ENCODE peak calls at places on chromosomes 5 and 9, in five cellular contexts. One of them, this sample, is unnamed.
A peak's percentile ranks its signal among the peaks of the same experiment; 100 is the strongest.

GRCh38 chr5:71982717-71983395 is 124.4 kb upstream of the MAP1B start:
- DNase-seq in DMS 273 treated with DMSO at 0.1 percent for 48 hours: no peak
- DNase-seq in GM23338: no peak
- DNase-seq in CD8-positive, alpha-beta T cell: no peak
- DNase-seq in amygdala: no peak
- DNase-seq in this sample: no peak

GRCh38 chr9:77846957-77847574 is 184.5 kb downstream of the GNAQ start:
- DNase-seq in amygdala: no peak
- DNase-seq in GM23338: no peak
- DNase-seq in DMS 273 treated with DMSO at 0.1 percent for 48 hours: no peak
- DNase-seq in CD8-positive, alpha-beta T cell: no peak
- DNase-seq in this sample: no peak

GRCh38 chr9:136576269-136576626 is 30.4 kb upstream of the NOTCH1 start:
- DNase-seq in CD8-positive, alpha-beta T cell: no peak
- DNase-seq in DMS 273 treated with DMSO at 0.1 percent for 48 hours: no peak
- DNase-seq in GM23338: no peak
- DNase-seq in amygdala: no peak
- DNase-seq in this sample: no peak

GRCh38 chr5:110477923-110478322 is 248.5 kb downstream of the TMEM232 start:
- DNase-seq in amygdala: no peak
- DNase-seq in DMS 273 treated with DMSO at 0.1 percent for 48 hours: no peak
- DNase-seq in GM23338: no peak
- DNase-seq in CD8-positive, alpha-beta T cell: no peak
- DNase-seq in this sample: no peak

GRCh38 chr5:57174128-57174849 is 430 bp downstream of the GPBP1 start:
- DNase-seq in CD8-positive, alpha-beta T cell: peak; percentile 17
- DNase-seq in GM23338: peak; percentile 62
- DNase-seq in amygdala: no peak
- DNase-seq in DMS 273 treated with DMSO at 0.1 percent for 48 hours: no peak
- DNase-seq in this sample: no peak

GRCh38 chr9:85310531-85311070 is 431.2 kb downstream of the AGTPBP1 start:
- DNase-seq in CD8-positive, alpha-beta T cell: no peak
- DNase-seq in amygdala: no peak
- DNase-seq in DMS 273 treated with DMSO at 0.1 percent for 48 hours: no peak
- DNase-seq in GM23338: no peak
- DNase-seq in this sample: no peak

GRCh38 chr5:136819526-136820302 is 454.4 kb upstream of the TRPC7 start:
- DNase-seq in amygdala: no peak
- DNase-seq in DMS 273 treated with DMSO at 0.1 percent for 48 hours: no peak
- DNase-seq in CD8-positive, alpha-beta T cell: no peak
- DNase-seq in GM23338: peak; percentile 8
- DNase-seq in this sample: no peak

GRCh38 chr9:32823101-32823500 is 39.8 kb downstream of the TMEM215 start:
- DNase-seq in DMS 273 treated with DMSO at 0.1 percent for 48 hours: no peak
- DNase-seq in CD8-positive, alpha-beta T cell: no peak
- DNase-seq in amygdala: no peak
- DNase-seq in GM23338: no peak
- DNase-seq in this sample: no peak

GRCh38 chr9:35907732-35908483 is 1.4 kb upstream of the SPAAR start:
- DNase-seq in amygdala: no peak
- DNase-seq in GM23338: peak; percentile 67
- DNase-seq in CD8-positive, alpha-beta T cell: no peak
- DNase-seq in DMS 273 treated with DMSO at 0.1 percent for 48 hours: peak; percentile 46
- DNase-seq in this sample: no peak

GRCh38 chr5:18876565-18876964 is 1111.4 kb downstream of the CDH18 start:
- DNase-seq in GM23338: no peak
- DNase-seq in DMS 273 treated with DMSO at 0.1 percent for 48 hours: no peak
- DNase-seq in CD8-positive, alpha-beta T cell: no peak
- DNase-seq in amygdala: no peak
- DNase-seq in this sample: no peak

GRCh38 chr5:34976347-34976746 is 47.0 kb downstream of the DNAJC21 start:
- DNase-seq in CD8-positive, alpha-beta T cell: no peak
- DNase-seq in GM23338: peak; percentile 25
- DNase-seq in amygdala: no peak
- DNase-seq in DMS 273 treated with DMSO at 0.1 percent for 48 hours: no peak
- DNase-seq in this sample: no peak

GRCh38 chr9:23258569-23258968 is 567.5 kb downstream of the ELAVL2 start:
- DNase-seq in amygdala: no peak
- DNase-seq in CD8-positive, alpha-beta T cell: no peak
- DNase-seq in DMS 273 treated with DMSO at 0.1 percent for 48 hours: no peak
- DNase-seq in GM23338: no peak
- DNase-seq in this sample: no peak

GRCh38 chr9:131885144-131885609 is 145.3 kb upstream of the RAPGEF1 start:
- DNase-seq in amygdala: no peak
- DNase-seq in CD8-positive, alpha-beta T cell: no peak
- DNase-seq in GM23338: no peak
- DNase-seq in DMS 273 treated with DMSO at 0.1 percent for 48 hours: no peak
- DNase-seq in this sample: no peak

GRCh38 chr5:30959238-30959637 is 234.2 kb upstream of the CDH6 start:
- DNase-seq in CD8-positive, alpha-beta T cell: no peak
- DNase-seq in DMS 273 treated with DMSO at 0.1 percent for 48 hours: no peak
- DNase-seq in amygdala: no peak
- DNase-seq in GM23338: no peak
- DNase-seq in this sample: no peak

GRCh38 chr9:33159058-33159759 is 7.9 kb downstream of the B4GALT1 start:
- DNase-seq in CD8-positive, alpha-beta T cell: no peak
- DNase-seq in amygdala: no peak
- DNase-seq in DMS 273 treated with DMSO at 0.1 percent for 48 hours: no peak
- DNase-seq in GM23338: no peak
- DNase-seq in this sample: peak; percentile 55

GRCh38 chr5:107383414-107383813 is 287.3 kb downstream of the EFNA5 start:
- DNase-seq in DMS 273 treated with DMSO at 0.1 percent for 48 hours: no peak
- DNase-seq in amygdala: no peak
- DNase-seq in GM23338: no peak
- DNase-seq in CD8-positive, alpha-beta T cell: no peak
- DNase-seq in this sample: no peak

GRCh38 chr9:98811051-98811650 is 3.7 kb downstream of the GALNT12 start:
- DNase-seq in amygdala: no peak
- DNase-seq in DMS 273 treated with DMSO at 0.1 percent for 48 hours: no peak
- DNase-seq in CD8-positive, alpha-beta T cell: no peak
- DNase-seq in GM23338: no peak
- DNase-seq in this sample: no peak

GRCh38 chr9:105254226-105254625 is 9.8 kb downstream of the SLC44A1 start:
- DNase-seq in DMS 273 treated with DMSO at 0.1 percent for 48 hours: no peak
- DNase-seq in CD8-positive, alpha-beta T cell: no peak
- DNase-seq in amygdala: no peak
- DNase-seq in GM23338: peak; percentile 36
- DNase-seq in this sample: no peak

GRCh38 chr9:120729796-120730195 is 15.5 kb upstream of the MEGF9 start:
- DNase-seq in DMS 273 treated with DMSO at 0.1 percent for 48 hours: no peak
- DNase-seq in GM23338: peak; percentile 76
- DNase-seq in CD8-positive, alpha-beta T cell: no peak
- DNase-seq in amygdala: no peak
- DNase-seq in this sample: no peak

GRCh38 chr5:179184521-179185050 is 124.4 kb downstream of the ZNF354C start:
- DNase-seq in amygdala: no peak
- DNase-seq in GM23338: no peak
- DNase-seq in CD8-positive, alpha-beta T cell: no peak
- DNase-seq in DMS 273 treated with DMSO at 0.1 percent for 48 hours: no peak
- DNase-seq in this sample: no peak

GRCh38 chr5:74412064-74412463 is 228.5 kb downstream of the ENC1 start:
- DNase-seq in amygdala: no peak
- DNase-seq in DMS 273 treated with DMSO at 0.1 percent for 48 hours: peak; percentile 68
- DNase-seq in GM23338: peak; percentile 60
- DNase-seq in CD8-positive, alpha-beta T cell: no peak
- DNase-seq in this sample: no peak

GRCh38 chr9:83473488-83473971 is 64.7 kb downstream of the FRMD3 start:
- DNase-seq in GM23338: no peak
- DNase-seq in CD8-positive, alpha-beta T cell: no peak
- DNase-seq in DMS 273 treated with DMSO at 0.1 percent for 48 hours: no peak
- DNase-seq in amygdala: no peak
- DNase-seq in this sample: no peak

GRCh38 chr5:122478741-122479459 is 166.9 kb downstream of the SNCAIP start:
- DNase-seq in DMS 273 treated with DMSO at 0.1 percent for 48 hours: no peak
- DNase-seq in CD8-positive, alpha-beta T cell: no peak
- DNase-seq in GM23338: no peak
- DNase-seq in amygdala: no peak
- DNase-seq in this sample: no peak

GRCh38 chr5:175386526-175386925 is 57.5 kb downstream of the DRD1 start:
- DNase-seq in amygdala: no peak
- DNase-seq in GM23338: no peak
- DNase-seq in CD8-positive, alpha-beta T cell: no peak
- DNase-seq in DMS 273 treated with DMSO at 0.1 percent for 48 hours: no peak
- DNase-seq in this sample: no peak

GRCh38 chr5:149448831-149449714 is 70.0 kb upstream of the IL17B start:
- DNase-seq in amygdala: no peak
- DNase-seq in CD8-positive, alpha-beta T cell: no peak
- DNase-seq in GM23338: peak; percentile 77
- DNase-seq in DMS 273 treated with DMSO at 0.1 percent for 48 hours: peak; percentile 18
- DNase-seq in this sample: no peak

GRCh38 chr9:89311346-89312153 is 555 bp downstream of the CKS2 start:
- DNase-seq in GM23338: no peak
- DNase-seq in amygdala: no peak
- DNase-seq in DMS 273 treated with DMSO at 0.1 percent for 48 hours: no peak
- DNase-seq in CD8-positive, alpha-beta T cell: no peak
- DNase-seq in this sample: no peak

GRCh38 chr5:141641634-141642278 is 5.0 kb downstream of the RELL2 start:
- DNase-seq in GM23338: peak; percentile 40
- DNase-seq in amygdala: no peak
- DNase-seq in DMS 273 treated with DMSO at 0.1 percent for 48 hours: no peak
- DNase-seq in CD8-positive, alpha-beta T cell: no peak
- DNase-seq in this sample: no peak

This sample was measured in T-helper 22 cell.